ENCODE peak calls at places on chromosomes 13 and 19, in nine cellular contexts. One of them, this sample, is unnamed.

GRCh38 chr13:50227356-50227755 is 212.1 kb downstream of the KCNRG start:
- DNase-seq in body of pancreas: no peak
- DNase-seq in stimulated activated CD4-positive, alpha-beta T cell treated with anti-CD3 and anti-CD28 coated beads, Interleukin-1b, Interleukin-23, amount 100 ng/mL, for 24 hours: no peak
- DNase-seq in stimulated activated CD8-positive, alpha-beta memory T cell treated with anti-CD3 and anti-CD28 coated beads, Interleukin-15, amount 100 ng/mL, for 4 hours: no peak
- DNase-seq in NCI-H1694: no peak
- DNase-seq in LoVo: no peak
- DNase-seq in astrocyte of the cerebellum: no peak
- DNase-seq in AG09309: no peak
- DNase-seq in heart right ventricle: no peak
- DNase-seq in this sample: no peak

GRCh38 chr19:1457031-1457739 is 7.3 kb downstream of the APC2 start:
- DNase-seq in heart right ventricle: peak
- DNase-seq in stimulated activated CD8-positive, alpha-beta memory T cell treated with anti-CD3 and anti-CD28 coated beads, Interleukin-15, amount 100 ng/mL, for 4 hours: no peak
- DNase-seq in astrocyte of the cerebellum: no peak
- DNase-seq in AG09309: no peak
- DNase-seq in stimulated activated CD4-positive, alpha-beta T cell treated with anti-CD3 and anti-CD28 coated beads, Interleukin-1b, Interleukin-23, amount 100 ng/mL, for 24 hours: no peak
- DNase-seq in body of pancreas: no peak
- DNase-seq in NCI-H1694: no peak
- DNase-seq in LoVo: no peak
- DNase-seq in this sample: no peak

GRCh38 chr19:51002542-51003311 is 1.3 kb upstream of the KLK8 start:
- DNase-seq in body of pancreas: peak
- DNase-seq in NCI-H1694: no peak
- DNase-seq in AG09309: no peak
- DNase-seq in astrocyte of the cerebellum: no peak
- DNase-seq in stimulated activated CD4-positive, alpha-beta T cell treated with anti-CD3 and anti-CD28 coated beads, Interleukin-1b, Interleukin-23, amount 100 ng/mL, for 24 hours: no peak
- DNase-seq in stimulated activated CD8-positive, alpha-beta memory T cell treated with anti-CD3 and anti-CD28 coated beads, Interleukin-15, amount 100 ng/mL, for 4 hours: no peak
- DNase-seq in LoVo: peak
- DNase-seq in heart right ventricle: no peak
- DNase-seq in this sample: no peak

GRCh38 chr19:35314858-35315470 is 14.0 kb upstream of the CD22 start:
- DNase-seq in heart right ventricle: no peak
- DNase-seq in stimulated activated CD8-positive, alpha-beta memory T cell treated with anti-CD3 and anti-CD28 coated beads, Interleukin-15, amount 100 ng/mL, for 4 hours: no peak
- DNase-seq in AG09309: no peak
- DNase-seq in body of pancreas: no peak
- DNase-seq in astrocyte of the cerebellum: no peak
- DNase-seq in NCI-H1694: no peak
- DNase-seq in stimulated activated CD4-positive, alpha-beta T cell treated with anti-CD3 and anti-CD28 coated beads, Interleukin-1b, Interleukin-23, amount 100 ng/mL, for 24 hours: no peak
- DNase-seq in LoVo: no peak
- DNase-seq in this sample: no peak

GRCh38 chr13:50291611-50292010 is 276.4 kb downstream of the KCNRG start:
- DNase-seq in NCI-H1694: no peak
- DNase-seq in AG09309: no peak
- DNase-seq in LoVo: no peak
- DNase-seq in stimulated activated CD8-positive, alpha-beta memory T cell treated with anti-CD3 and anti-CD28 coated beads, Interleukin-15, amount 100 ng/mL, for 4 hours: no peak
- DNase-seq in heart right ventricle: no peak
- DNase-seq in astrocyte of the cerebellum: no peak
- DNase-seq in body of pancreas: no peak
- DNase-seq in stimulated activated CD4-positive, alpha-beta T cell treated with anti-CD3 and anti-CD28 coated beads, Interleukin-1b, Interleukin-23, amount 100 ng/mL, for 24 hours: no peak
- DNase-seq in this sample: no peak

GRCh38 chr19:38093587-38093986 is 130.4 kb downstream of the DPF1 start:
- DNase-seq in AG09309: no peak
- DNase-seq in stimulated activated CD8-positive, alpha-beta memory T cell treated with anti-CD3 and anti-CD28 coated beads, Interleukin-15, amount 100 ng/mL, for 4 hours: no peak
- DNase-seq in body of pancreas: no peak
- DNase-seq in stimulated activated CD4-positive, alpha-beta T cell treated with anti-CD3 and anti-CD28 coated beads, Interleukin-1b, Interleukin-23, amount 100 ng/mL, for 24 hours: no peak
- DNase-seq in heart right ventricle: peak
- DNase-seq in astrocyte of the cerebellum: no peak
- DNase-seq in LoVo: no peak
- DNase-seq in NCI-H1694: peak
- DNase-seq in this sample: no peak

GRCh38 chr19:33161201-33161600 is 29.3 kb downstream of the WDR88 start:
- DNase-seq in NCI-H1694: no peak
- DNase-seq in AG09309: no peak
- DNase-seq in stimulated activated CD4-positive, alpha-beta T cell treated with anti-CD3 and anti-CD28 coated beads, Interleukin-1b, Interleukin-23, amount 100 ng/mL, for 24 hours: no peak
- DNase-seq in astrocyte of the cerebellum: no peak
- DNase-seq in stimulated activated CD8-positive, alpha-beta memory T cell treated with anti-CD3 and anti-CD28 coated beads, Interleukin-15, amount 100 ng/mL, for 4 hours: no peak
- DNase-seq in LoVo: no peak
- DNase-seq in body of pancreas: no peak
- DNase-seq in heart right ventricle: no peak
- DNase-seq in this sample: no peak

GRCh38 chr19:16320987-16321386 is 3.6 kb upstream of the KLF2 start:
- DNase-seq in AG09309: no peak
- DNase-seq in astrocyte of the cerebellum: no peak
- DNase-seq in heart right ventricle: no peak
- DNase-seq in LoVo: no peak
- DNase-seq in stimulated activated CD4-positive, alpha-beta T cell treated with anti-CD3 and anti-CD28 coated beads, Interleukin-1b, Interleukin-23, amount 100 ng/mL, for 24 hours: no peak
- DNase-seq in body of pancreas: no peak
- DNase-seq in stimulated activated CD8-positive, alpha-beta memory T cell treated with anti-CD3 and anti-CD28 coated beads, Interleukin-15, amount 100 ng/mL, for 4 hours: no peak
- DNase-seq in NCI-H1694: no peak
- DNase-seq in this sample: no peak

GRCh38 chr13:113969973-113970611 is 3.8 kb downstream of the C13orf46 start:
- DNase-seq in NCI-H1694: no peak
- DNase-seq in LoVo: no peak
- DNase-seq in heart right ventricle: no peak
- DNase-seq in stimulated activated CD8-positive, alpha-beta memory T cell treated with anti-CD3 and anti-CD28 coated beads, Interleukin-15, amount 100 ng/mL, for 4 hours: no peak
- DNase-seq in AG09309: no peak
- DNase-seq in body of pancreas: peak
- DNase-seq in astrocyte of the cerebellum: no peak
- DNase-seq in stimulated activated CD4-positive, alpha-beta T cell treated with anti-CD3 and anti-CD28 coated beads, Interleukin-1b, Interleukin-23, amount 100 ng/mL, for 24 hours: no peak
- DNase-seq in this sample: no peak

GRCh38 chr13:62997038-62997619 is 1581.5 kb upstream of the PCDH20 start:
- DNase-seq in AG09309: no peak
- DNase-seq in stimulated activated CD8-positive, alpha-beta memory T cell treated with anti-CD3 and anti-CD28 coated beads, Interleukin-15, amount 100 ng/mL, for 4 hours: no peak
- DNase-seq in heart right ventricle: no peak
- DNase-seq in body of pancreas: no peak
- DNase-seq in stimulated activated CD4-positive, alpha-beta T cell treated with anti-CD3 and anti-CD28 coated beads, Interleukin-1b, Interleukin-23, amount 100 ng/mL, for 24 hours: no peak
- DNase-seq in LoVo: no peak
- DNase-seq in astrocyte of the cerebellum: no peak
- DNase-seq in NCI-H1694: no peak
- DNase-seq in this sample: no peak

GRCh38 chr19:56751078-56751489 is 79.5 kb upstream of the ZNF835 start:
- DNase-seq in stimulated activated CD4-positive, alpha-beta T cell treated with anti-CD3 and anti-CD28 coated beads, Interleukin-1b, Interleukin-23, amount 100 ng/mL, for 24 hours: no peak
- DNase-seq in astrocyte of the cerebellum: no peak
- DNase-seq in body of pancreas: peak
- DNase-seq in stimulated activated CD8-positive, alpha-beta memory T cell treated with anti-CD3 and anti-CD28 coated beads, Interleukin-15, amount 100 ng/mL, for 4 hours: no peak
- DNase-seq in heart right ventricle: no peak
- DNase-seq in NCI-H1694: no peak
- DNase-seq in AG09309: no peak
- DNase-seq in LoVo: no peak
- DNase-seq in this sample: no peak

GRCh38 chr13:21823949-21824348 is 153.1 kb downstream of the FGF9 start:
- DNase-seq in LoVo: no peak
- DNase-seq in stimulated activated CD8-positive, alpha-beta memory T cell treated with anti-CD3 and anti-CD28 coated beads, Interleukin-15, amount 100 ng/mL, for 4 hours: no peak
- DNase-seq in stimulated activated CD4-positive, alpha-beta T cell treated with anti-CD3 and anti-CD28 coated beads, Interleukin-1b, Interleukin-23, amount 100 ng/mL, for 24 hours: no peak
- DNase-seq in astrocyte of the cerebellum: no peak
- DNase-seq in AG09309: no peak
- DNase-seq in heart right ventricle: no peak
- DNase-seq in NCI-H1694: no peak
- DNase-seq in body of pancreas: no peak
- DNase-seq in this sample: no peak